ENCODE peak calls at places on chromosomes 12 and 14, in nine cellular contexts. J is OCI-LY7; C is pancreas; O is NCI-H774; N is activated CD4-positive, alpha-beta T cell treated with anti-CD3 and anti-CD28 coated beads for 48 hours; R is tibial artery; L is KBM-7; D is HTR-8/SVneo; K is psoas muscle. G is an unnamed sample.

GRCh38 chr12:106331594-106331993 is 26.0 kb upstream of the POLR3B start:
- DNase-seq in J (no peak), C (no peak), O (no peak), N (no peak), R (no peak), L (no peak), D (no peak), K (no peak), G (no peak)

GRCh38 chr12:30624009-30624408 is 71.7 kb downstream of the IPO8 start:
- DNase-seq in J (no peak), C (no peak), O (no peak), N (no peak), R (no peak), L (no peak), D (no peak), K (no peak), G (no peak)

GRCh38 chr14:71932229-71932951 is at the start of gene RGS6:
- DNase-seq in J (no peak), C (peak), O (peak), N (peak), R (no peak), L (no peak), D (no peak), K (peak), G (peak)

GRCh38 chr12:41293011-41293410 is 104.9 kb downstream of the PDZRN4 start:
- DNase-seq in J (no peak), C (no peak), O (no peak), N (no peak), R (no peak), L (no peak), D (no peak), K (no peak), G (no peak)

GRCh38 chr12:58502236-58502635 is 418.1 kb downstream of the LRIG3 start:
- DNase-seq in J (no peak), C (no peak), O (peak), N (no peak), R (no peak), L (no peak), D (no peak), K (no peak), G (no peak)

GRCh38 chr12:79688376-79689040 is 2.3 kb downstream of the PAWR start:
- DNase-seq in J (no peak), C (no peak), O (no peak), N (no peak), R (no peak), L (peak), D (no peak), K (no peak), G (peak)

GRCh38 chr14:104282332-104283196 is 144.2 kb downstream of the KIF26A start:
- DNase-seq in J (no peak), C (peak), O (no peak), N (peak), R (peak), L (no peak), D (no peak), K (peak), G (no peak)

GRCh38 chr12:124744659-124745467 is 118.8 kb downstream of the SCARB1 start:
- DNase-seq in J (peak), C (no peak), O (no peak), N (peak), R (no peak), L (peak), D (no peak), K (no peak), G (peak)

GRCh38 chr14:51609987-51610283 is 41.8 kb upstream of the FRMD6 start:
- DNase-seq in J (no peak), C (no peak), O (no peak), N (no peak), R (no peak), L (no peak), D (peak), K (no peak), G (no peak)

GRCh38 chr14:104977681-104978647 is at the start of gene AHNAK2:
- DNase-seq in J (no peak), C (peak), O (peak), N (peak), R (peak), L (peak), D (peak), K (peak), G (peak)

GRCh38 chr12:538731-539539 is 79.2 kb downstream of the B4GALNT3 start:
- DNase-seq in J (no peak), C (no peak), O (no peak), N (no peak), R (no peak), L (peak), D (no peak), K (peak), G (peak)

GRCh38 chr14:37018571-37019240 is 153.7 kb downstream of the SLC25A21 start:
- DNase-seq in J (no peak), C (no peak), O (no peak), N (no peak), R (no peak), L (no peak), D (no peak), K (no peak), G (no peak)

GRCh38 chr14:77763316-77763715 is 2.4 kb upstream of the SNW1 start:
- DNase-seq in J (no peak), C (no peak), O (no peak), N (no peak), R (no peak), L (no peak), D (no peak), K (no peak), G (no peak)

GRCh38 chr12:3436496-3437060 is 54.4 kb upstream of the PRMT8 start:
- DNase-seq in J (no peak), C (no peak), O (peak), N (no peak), R (peak), L (no peak), D (no peak), K (no peak), G (peak)

GRCh38 chr12:77837876-77838291 is 7.2 kb downstream of the NAV3 start:
- DNase-seq in J (no peak), C (no peak), O (no peak), N (no peak), R (no peak), L (no peak), D (no peak), K (no peak), G (no peak)

GRCh38 chr12:7146906-7147305 is 16.7 kb downstream of the CLSTN3 start:
- DNase-seq in J (no peak), C (no peak), O (no peak), N (no peak), R (peak), L (no peak), D (no peak), K (no peak), G (no peak)

GRCh38 chr12:49920241-49920914 is 16.7 kb upstream of the FAIM2 start:
- DNase-seq in J (no peak), C (no peak), O (no peak), N (no peak), R (no peak), L (no peak), D (no peak), K (no peak), G (no peak)

GRCh38 chr12:6788972-6789905 is at the start of gene CD4:
- DNase-seq in J (no peak), C (peak), O (no peak), N (peak), R (peak), L (peak), D (no peak), K (peak), G (no peak)